ENCODE peak calls at places on chromosomes 2 and 18, in nine cellular contexts. J, N, G, F, B, Z, D, Y and H are unnamed samples.

GRCh38 chr2:84388133-84388532 is 70.9 kb downstream of the SUCLG1 start:
- DNase-seq in J (peak; percentile 55), N (no peak), G (no peak), F (no peak), B (no peak), Z (no peak), D (no peak), Y (no peak), H (peak; percentile 43)

GRCh38 chr2:208983476-208983875 is 440.4 kb upstream of the MAP2 start:
- DNase-seq in J (no peak), N (no peak), G (no peak), F (no peak), B (no peak), Z (no peak), D (no peak), Y (no peak), H (no peak)

GRCh38 chr2:225008935-225009334 is 33.3 kb downstream of the DOCK10 start:
- DNase-seq in J (no peak), N (no peak), G (no peak), F (peak; percentile 62), B (no peak), Z (peak; percentile 6), D (no peak), Y (peak; percentile 51), H (no peak)

GRCh38 chr2:179338681-179339080 is 74.0 kb upstream of the SESTD1 start:
- DNase-seq in J (peak; percentile 31), N (no peak), G (no peak), F (no peak), B (peak; percentile 63), Z (no peak), D (no peak), Y (peak; percentile 69), H (peak; percentile 4)

GRCh38 chr2:166170356-166170755 is 42.5 kb upstream of the SCN1A start:
- DNase-seq in J (peak; percentile 70), N (no peak), G (no peak), F (no peak), B (peak; percentile 72), Z (peak; percentile 61), D (no peak), Y (peak; percentile 59), H (no peak)

GRCh38 chr18:45993441-45993840 is 26.3 kb upstream of the EPG5 start:
- DNase-seq in J (peak; percentile 91), N (peak; percentile 7), G (no peak), F (no peak), B (peak; percentile 94), Z (peak; percentile 73), D (no peak), Y (peak; percentile 75), H (peak; percentile 87)

GRCh38 chr18:67783215-67783946 is 266.9 kb upstream of the DSEL start:
- DNase-seq in J (peak; percentile 93), N (peak; percentile 41), G (no peak), F (no peak), B (peak; percentile 95), Z (peak; percentile 96), D (no peak), Y (peak; percentile 85), H (peak; percentile 91)

GRCh38 chr2:170942615-170943014 is 13.6 kb downstream of the GORASP2 start:
- DNase-seq in J (no peak), N (no peak), G (no peak), F (no peak), B (no peak), Z (no peak), D (no peak), Y (no peak), H (no peak)

GRCh38 chr2:239824051-239824694 is 201.0 kb downstream of the NDUFA10 start:
- DNase-seq in J (no peak), N (no peak), G (peak; percentile 23), F (peak; percentile 70), B (peak; percentile 5), Z (peak; percentile 91), D (no peak), Y (peak; percentile 15), H (no peak)

GRCh38 chr2:84807063-84807485 is 73.8 kb downstream of the TRABD2A start:
- DNase-seq in J (peak; percentile 100), N (peak; percentile 94), G (peak; percentile 60), F (no peak), B (peak; percentile 95), Z (peak; percentile 95), D (no peak), Y (peak; percentile 99), H (peak; percentile 97)

GRCh38 chr2:118706844-118707243 is 140.6 kb downstream of the EN1 start:
- DNase-seq in J (no peak), N (no peak), G (no peak), F (no peak), B (no peak), Z (no peak), D (no peak), Y (no peak), H (no peak)

GRCh38 chr2:32825291-32825712 is 121.5 kb upstream of the LTBP1 start:
- DNase-seq in J (peak; percentile 25), N (no peak), G (no peak), F (no peak), B (peak; percentile 63), Z (peak; percentile 12), D (no peak), Y (peak; percentile 39), H (no peak)

GRCh38 chr2:205156457-205156856 is 525.8 kb upstream of the NRP2 start:
- DNase-seq in J (no peak), N (no peak), G (no peak), F (no peak), B (no peak), Z (no peak), D (no peak), Y (no peak), H (no peak)

GRCh38 chr2:100262555-100263320 is 59.6 kb downstream of the LONRF2 start:
- DNase-seq in J (peak; percentile 56), N (no peak), G (peak; percentile 71), F (peak; percentile 68), B (peak; percentile 64), Z (peak; percentile 80), D (no peak), Y (peak; percentile 68), H (peak; percentile 37)

GRCh38 chr2:231227309-231228162 is 29.1 kb downstream of the ARMC9 start:
- DNase-seq in J (peak; percentile 79), N (peak; percentile 56), G (peak; percentile 55), F (peak; percentile 84), B (peak; percentile 89), Z (peak; percentile 84), D (peak; percentile 70), Y (peak; percentile 87), H (peak; percentile 83)

GRCh38 chr2:101357386-101357785 is 29.9 kb downstream of the CREG2 start:
- DNase-seq in J (peak; percentile 48), N (no peak), G (no peak), F (no peak), B (peak; percentile 70), Z (no peak), D (no peak), Y (no peak), H (peak; percentile 7)

GRCh38 chr2:130963058-130963848 is 126.5 kb downstream of the ARHGEF4 start:
- DNase-seq in J (no peak), N (no peak), G (no peak), F (peak; percentile 68), B (no peak), Z (no peak), D (no peak), Y (no peak), H (no peak)

GRCh38 chr2:45777996-45778719 is 126.7 kb downstream of the PRKCE start:
- DNase-seq in J (no peak), N (no peak), G (no peak), F (no peak), B (no peak), Z (peak; percentile 43), D (no peak), Y (no peak), H (no peak)

GRCh38 chr2:178072383-178073301 is at the start of gene PDE11A:
- DNase-seq in J (peak; percentile 66), N (peak; percentile 23), G (peak; percentile 92), F (peak; percentile 90), B (peak; percentile 68), Z (peak; percentile 88), D (no peak), Y (peak; percentile 54), H (peak; percentile 92)

GRCh38 chr2:180359522-180360282 is 352.6 kb upstream of the CWC22 start:
- DNase-seq in J (no peak), N (no peak), G (peak; percentile 28), F (no peak), B (no peak), Z (peak; percentile 59), D (peak; percentile 64), Y (no peak), H (no peak)
- TF ChIP-seq CTCF in J (no peak), N (no peak), G (no peak), F (peak; percentile 30), B (no peak), Z (peak; percentile 63), D (no peak), Y (peak; percentile 20), H (peak; percentile 54)

DNA sequence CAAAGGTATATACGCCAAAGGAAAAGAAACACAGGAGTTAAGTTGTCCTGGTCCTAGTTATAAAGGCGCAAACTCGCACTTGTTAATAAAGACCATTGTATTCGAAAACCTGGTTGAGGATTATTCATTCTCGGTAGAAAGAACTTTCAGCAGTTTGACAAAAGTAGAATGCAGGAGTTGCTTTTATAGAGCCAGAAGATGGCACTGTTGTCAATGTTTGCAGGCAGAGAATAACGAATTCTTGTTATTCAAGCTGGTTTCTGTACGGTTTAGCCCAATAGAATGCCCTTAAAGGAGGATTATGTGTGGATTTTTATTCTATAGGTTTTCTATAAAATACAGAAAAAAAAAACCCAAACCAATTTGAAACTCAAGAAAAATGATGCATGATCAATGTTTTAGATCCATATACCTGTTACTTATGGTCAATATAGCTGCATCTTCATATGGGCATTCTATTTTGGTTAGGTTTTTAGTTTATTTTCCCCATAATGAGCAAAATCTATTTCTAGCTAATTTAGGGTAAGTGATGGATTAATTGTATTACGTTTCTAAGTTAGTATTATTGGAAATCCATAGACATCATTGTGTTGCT is 510.3 kb downstream of the PLCL1 start:
- DNase-seq in J (peak; percentile 65), N (peak; percentile 41), G (no peak), F (peak; percentile 71), B (peak; percentile 79), Z (peak; percentile 57), D (peak; percentile 4), Y (peak; percentile 84), H (peak; percentile 60)
- TF ChIP-seq CTCF in J (peak; percentile 72), N (peak; percentile 79), G (peak; percentile 33), F (peak; percentile 81), B (peak; percentile 62), Z (peak; percentile 80), D (peak; percentile 60), Y (peak; percentile 76), H (peak; percentile 82)

GRCh38 chr2:60317831-60318230 is 235.6 kb downstream of the BCL11A start:
- DNase-seq in J (no peak), N (no peak), G (no peak), F (no peak), B (no peak), Z (no peak), D (peak; percentile 65), Y (no peak), H (no peak)
- TF ChIP-seq CTCF in J (no peak), N (no peak), G (no peak), F (no peak), B (no peak), Z (no peak), D (no peak), Y (no peak), H (no peak)

DNA sequence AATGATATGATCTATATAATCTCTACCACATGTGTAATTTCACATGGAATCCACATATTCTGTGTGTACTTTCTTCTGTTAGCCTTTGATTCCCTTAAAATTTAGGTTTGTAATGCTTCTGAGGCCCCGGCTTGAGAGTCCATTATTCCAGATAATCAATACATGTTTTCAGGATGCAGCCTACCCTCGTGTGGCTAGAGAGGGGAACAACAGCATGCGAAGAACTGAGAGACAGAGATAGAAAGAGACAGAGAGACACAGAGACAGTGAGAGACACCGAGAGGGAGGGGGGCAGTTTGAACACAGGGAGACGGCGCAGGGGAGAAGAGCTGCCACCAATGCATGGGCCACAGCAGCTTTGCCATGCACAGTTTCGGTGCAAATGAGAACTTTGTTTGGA is 185.4 kb downstream of the SNTG2 start:
- DNase-seq in J (peak; percentile 4), N (no peak), G (no peak), F (peak; percentile 46), B (peak; percentile 20), Z (no peak), D (no peak), Y (peak; percentile 50), H (no peak)
- TF ChIP-seq CTCF in J (peak; percentile 43), N (peak; percentile 52), G (peak; percentile 13), F (peak; percentile 66), B (peak; percentile 30), Z (peak; percentile 53), D (no peak), Y (peak; percentile 75), H (peak; percentile 70)